ENCODE peak calls at places on chromosomes 12 and 14, in ten cellular contexts. J is NCI-H510A treated with DMSO at 0.1 percent for 48 hours; E is dermis blood vessel endothelial cell; C is lung; H is A172; T is occipital lobe; Y is HFFc6; M is stimulated activated CD8-positive, alpha-beta memory T cell treated with anti-CD3 and anti-CD28 coated beads, Interleukin-4, amount 100 ng/mL, for 1 hour; I is germinal center; F is COR-L47. R is an unnamed sample.

GRCh38 chr12:39441189-39441962 is 1.5 kb downstream of the KIF21A start:
- DNase-seq in J (no peak), E (no peak), C (no peak), H (no peak), T (no peak), Y (no peak), M (no peak), I (no peak), F (no peak), R (no peak)

GRCh38 chr12:82973601-82974000 is 286.9 kb downstream of the TMTC2 start:
- DNase-seq in J (no peak), E (no peak), C (no peak), H (no peak), T (no peak), Y (no peak), M (no peak), I (no peak), F (no peak), R (no peak)

GRCh38 chr14:43647302-43647701 is 859.8 kb downstream of the FSCB start:
- DNase-seq in J (no peak), E (no peak), C (no peak), H (no peak), T (no peak), Y (no peak), M (no peak), I (no peak), F (no peak), R (no peak)

GRCh38 chr14:32473476-32473875 is 144.4 kb downstream of the AKAP6 start:
- DNase-seq in J (no peak), E (no peak), C (peak; percentile 34), H (peak; percentile 50), T (no peak), Y (peak; percentile 60), M (no peak), I (no peak), F (no peak), R (no peak)

GRCh38 chr12:75684678-75685620 is 173.5 kb upstream of the KRR1 start:
- DNase-seq in J (no peak), E (no peak), C (no peak), H (no peak), T (no peak), Y (peak; percentile 75), M (no peak), I (no peak), F (no peak), R (no peak)

GRCh38 chr12:54658306-54659264 is 10.4 kb upstream of the DCD start:
- DNase-seq in J (peak; percentile 28), E (peak; percentile 58), C (no peak), H (peak; percentile 25), T (no peak), Y (no peak), M (no peak), I (peak; percentile 63), F (no peak), R (peak; percentile 24)

GRCh38 chr14:68659021-68659931 is 133.6 kb downstream of the ZFP36L1 start:
- DNase-seq in J (no peak), E (no peak), C (no peak), H (no peak), T (no peak), Y (no peak), M (no peak), I (no peak), F (no peak), R (no peak)

GRCh38 chr14:99664636-99665273 is 19.3 kb upstream of the CYP46A1 start:
- DNase-seq in J (no peak), E (no peak), C (no peak), H (no peak), T (no peak), Y (no peak), M (no peak), I (no peak), F (no peak), R (no peak)

GRCh38 chr12:18747960-18748359 is 10.0 kb downstream of the CAPZA3 start:
- DNase-seq in J (no peak), E (no peak), C (no peak), H (peak; percentile 93), T (no peak), Y (peak; percentile 83), M (no peak), I (no peak), F (no peak), R (no peak)

GRCh38 chr14:100376751-100377171 is 53.6 kb downstream of the SLC25A47 start:
- DNase-seq in J (peak; percentile 39), E (peak; percentile 76), C (no peak), H (no peak), T (no peak), Y (peak; percentile 56), M (no peak), I (no peak), F (no peak), R (no peak)

GRCh38 chr14:94773682-94774211 is 3.8 kb upstream of the GSC start:
- DNase-seq in J (no peak), E (no peak), C (no peak), H (no peak), T (no peak), Y (no peak), M (no peak), I (no peak), F (no peak), R (no peak)

GRCh38 chr14:96060161-96060933 is 21.2 kb downstream of the C14orf132 start:
- DNase-seq in J (no peak), E (no peak), C (no peak), H (no peak), T (no peak), Y (no peak), M (no peak), I (no peak), F (no peak), R (no peak)

GRCh38 chr14:104087981-104088850 is 2.7 kb downstream of the ASPG start:
- DNase-seq in J (no peak), E (no peak), C (no peak), H (no peak), T (no peak), Y (no peak), M (no peak), I (no peak), F (no peak), R (no peak)

GRCh38 chr14:64891173-64891838 is 11.6 kb upstream of the SPTB start:
- DNase-seq in J (no peak), E (no peak), C (no peak), H (no peak), T (no peak), Y (no peak), M (no peak), I (no peak), F (no peak), R (no peak)

GRCh38 chr12:75553865-75554555 is 42.6 kb upstream of the KRR1 start:
- DNase-seq in J (no peak), E (no peak), C (no peak), H (no peak), T (no peak), Y (peak; percentile 27), M (no peak), I (no peak), F (no peak), R (no peak)

GRCh38 chr12:53197011-53197640 is 9.9 kb downstream of the ITGB7 start:
- DNase-seq in J (no peak), E (no peak), C (no peak), H (no peak), T (no peak), Y (no peak), M (no peak), I (no peak), F (no peak), R (no peak)

GRCh38 chr14:67620217-67620789 is 583 bp downstream of the ARG2 start:
- DNase-seq in J (peak; percentile 43), E (peak; percentile 39), C (no peak), H (no peak), T (peak; percentile 35), Y (no peak), M (no peak), I (no peak), F (peak; percentile 24), R (no peak)

GRCh38 chr14:104086210-104086660 is 735 bp downstream of the ASPG start:
- DNase-seq in J (no peak), E (no peak), C (no peak), H (no peak), T (no peak), Y (no peak), M (no peak), I (no peak), F (no peak), R (no peak)

GRCh38 chr12:51263341-51263740 is 6.9 kb downstream of the SMAGP start:
- DNase-seq in J (no peak), E (no peak), C (no peak), H (no peak), T (no peak), Y (no peak), M (no peak), I (no peak), F (no peak), R (no peak)

GRCh38 chr14:87261621-87262020 is 731.4 kb downstream of the GALC start:
- DNase-seq in J (no peak), E (no peak), C (no peak), H (no peak), T (no peak), Y (no peak), M (no peak), I (no peak), F (no peak), R (no peak)

GRCh38 chr14:103718572-103718971 is 3.0 kb downstream of the ZFYVE21 start:
- DNase-seq in J (no peak), E (no peak), C (no peak), H (no peak), T (peak; percentile 46), Y (no peak), M (no peak), I (no peak), F (no peak), R (no peak)

GRCh38 chr12:45105996-45106395 is 55.1 kb upstream of the DBX2 start:
- DNase-seq in J (no peak), E (no peak), C (no peak), H (no peak), T (no peak), Y (no peak), M (no peak), I (no peak), F (no peak), R (no peak)

GRCh38 chr12:25988505-25988904 is 30.0 kb downstream of the RASSF8 start:
- DNase-seq in J (no peak), E (peak; percentile 81), C (no peak), H (no peak), T (no peak), Y (no peak), M (no peak), I (no peak), F (no peak), R (no peak)

GRCh38 chr14:52032196-52032865 is 36.5 kb downstream of the NID2 start:
- DNase-seq in J (no peak), E (no peak), C (no peak), H (no peak), T (no peak), Y (no peak), M (no peak), I (no peak), F (no peak), R (no peak)

GRCh38 chr14:101313268-101313667 is 248.0 kb upstream of the DIO3 start:
- DNase-seq in J (no peak), E (no peak), C (no peak), H (no peak), T (no peak), Y (no peak), M (no peak), I (no peak), F (no peak), R (no peak)

GRCh38 chr12:4044101-4044500 is 170.9 kb upstream of the PARP11 start:
- DNase-seq in J (no peak), E (no peak), C (no peak), H (no peak), T (no peak), Y (no peak), M (no peak), I (no peak), F (no peak), R (no peak)

GRCh38 chr14:104322531-104323466 is 184.4 kb downstream of the KIF26A start:
- DNase-seq in J (no peak), E (no peak), C (no peak), H (peak; percentile 4), T (no peak), Y (no peak), M (no peak), I (no peak), F (no peak), R (no peak)

GRCh38 chr12:263574-263973 is 938 bp upstream of the SLC6A13 start:
- DNase-seq in J (no peak), E (no peak), C (no peak), H (no peak), T (no peak), Y (peak; percentile 6), M (no peak), I (no peak), F (no peak), R (no peak)

R was measured in activated gamma-delta T cell treated with Interleukin-2 at 50 U/mL for 16 hours.